ENCODE peak calls at places on chromosomes 1 and 21, in six cellular contexts. Q, H, B, Z, T and U are unnamed samples.

GRCh38 chr1:248850536-248851251 is 8.2 kb downstream of the ZNF692 start:
- DNase-seq in Q (no peak), H (no peak), Z (no peak), T (no peak), B (peak; percentile 21), U (no peak)

GRCh38 chr21:16419188-16419874 is 689.5 kb downstream of the USP25 start:
- DNase-seq in Z (peak; percentile 27), H (no peak), T (peak; percentile 47), Q (peak; percentile 76), B (peak; percentile 6), U (peak; percentile 87)

GRCh38 chr1:196400478-196401453 is 207.5 kb downstream of the KCNT2 start:
- DNase-seq in Z (no peak), H (no peak), T (no peak), B (no peak), Q (peak; percentile 32), U (no peak)

GRCh38 chr1:22919341-22920025 is 53.2 kb downstream of the LACTBL1 start:
- DNase-seq in Z (no peak), B (no peak), Q (no peak), T (no peak), H (no peak), U (no peak)

GRCh38 chr1:82597620-82598019 is 796.9 kb downstream of the ADGRL2 start:
- DNase-seq in B (no peak), Z (no peak), T (no peak), H (no peak), Q (no peak), U (no peak)

GRCh38 chr1:42043811-42044210 is 109.4 kb upstream of the GUCA2B start:
- DNase-seq in B (no peak), H (no peak), Z (no peak), Q (no peak), T (no peak), U (no peak)

GRCh38 chr1:155124503-155125463 is 2.9 kb upstream of the EFNA1 start:
- DNase-seq in H (peak; percentile 67), B (peak; percentile 78), Q (no peak), T (no peak), Z (no peak), U (no peak)

GRCh38 chr1:176494436-176494835 is 31.5 kb downstream of the PAPPA2 start:
- DNase-seq in T (no peak), Z (no peak), Q (no peak), H (no peak), B (no peak), U (no peak)

GRCh38 chr1:35345439-35345981 is 77.0 kb downstream of the ZMYM4 start:
- DNase-seq in B (peak; percentile 64), H (no peak), T (no peak), Q (no peak), Z (no peak), U (no peak)

GRCh38 chr1:154445040-154445472 is 39.9 kb downstream of the IL6R start:
- DNase-seq in H (peak; percentile 42), T (no peak), B (no peak), Z (no peak), Q (no peak), U (no peak)

GRCh38 chr1:3678361-3679097 is 26.2 kb downstream of the TP73 start:
- DNase-seq in B (peak; percentile 81), H (peak; percentile 53), Q (no peak), T (no peak), Z (no peak), U (no peak)

GRCh38 chr1:224503161-224504118 is 68.8 kb upstream of the WDR26 start:
- DNase-seq in H (peak; percentile 94), T (peak; percentile 78), Q (peak; percentile 96), B (peak; percentile 87), Z (peak; percentile 73), U (peak; percentile 94)

GRCh38 chr21:46017148-46017547 is 35.6 kb downstream of the COL6A1 start:
- DNase-seq in B (no peak), Q (no peak), Z (no peak), T (no peak), H (no peak), U (no peak)

GRCh38 chr1:69263982-69264381 is 303.7 kb upstream of the LRRC7 start:
- DNase-seq in B (no peak), T (peak; percentile 2), H (no peak), Q (no peak), Z (no peak), U (no peak)

GRCh38 chr1:37951041-37951782 is 4.4 kb upstream of the INPP5B start:
- DNase-seq in Z (no peak), T (no peak), H (no peak), B (no peak), Q (peak; percentile 40), U (no peak)

GRCh38 chr21:44494956-44495355 is 39.6 kb downstream of the LRRC3 start:
- DNase-seq in H (no peak), B (no peak), Q (no peak), Z (no peak), T (no peak), U (no peak)

GRCh38 chr21:46118871-46119564 is 21.1 kb downstream of the COL6A2 start:
- DNase-seq in Q (peak; percentile 40), Z (no peak), T (no peak), B (no peak), H (peak; percentile 29), U (peak; percentile 10)

GRCh38 chr1:93143136-93143535 is 37.1 kb downstream of the TMED5 start:
- DNase-seq in Z (no peak), T (no peak), B (no peak), H (no peak), Q (no peak), U (no peak)

GRCh38 chr1:152515454-152515823 is 1.2 kb downstream of the CRCT1 start:
- DNase-seq in T (no peak), H (no peak), B (peak; percentile 78), Z (no peak), Q (no peak), U (no peak)

GRCh38 chr1:208249300-208249699 is 5.1 kb upstream of the PLXNA2 start:
- DNase-seq in H (no peak), Q (no peak), T (no peak), Z (no peak), B (no peak), U (no peak)

GRCh38 chr1:33886452-33886851 is 22.6 kb downstream of the HMGB4 start:
- DNase-seq in T (no peak), H (no peak), Z (no peak), B (peak; percentile 14), Q (no peak), U (no peak)

GRCh38 chr1:94676686-94677085 is 135.1 kb upstream of the F3 start:
- DNase-seq in Q (no peak), H (peak; percentile 62), B (no peak), T (no peak), Z (no peak), U (no peak)

GRCh38 chr1:20233866-20234265 is 47.5 kb upstream of the PLA2G2C start:
- DNase-seq in Z (no peak), T (no peak), H (no peak), Q (no peak), B (no peak), U (peak; percentile 52)

GRCh38 chr1:30768830-30769718 is 11.5 kb upstream of the LAPTM5 start:
- DNase-seq in H (peak; percentile 49), Q (no peak), B (no peak), T (no peak), Z (no peak), U (peak; percentile 76)

GRCh38 chr1:215606564-215607168 is 39.6 kb downstream of the KCTD3 start:
- DNase-seq in Q (no peak), T (no peak), Z (no peak), H (no peak), B (peak; percentile 40), U (no peak)

GRCh38 chr21:34883501-34884271 is 165.4 kb downstream of the RUNX1 start:
- DNase-seq in T (no peak), H (no peak), Z (no peak), B (no peak), Q (no peak), U (no peak)

GRCh38 chr1:220874201-220874655 is 5.0 kb upstream of the HLX start:
- DNase-seq in B (peak; percentile 84), Q (no peak), H (no peak), T (no peak), Z (peak; percentile 70), U (peak; percentile 74)

GRCh38 chr1:163531345-163531744 is 209.6 kb downstream of the NUF2 start:
- DNase-seq in Q (no peak), B (no peak), T (no peak), H (no peak), Z (no peak), U (no peak)

DNA sequence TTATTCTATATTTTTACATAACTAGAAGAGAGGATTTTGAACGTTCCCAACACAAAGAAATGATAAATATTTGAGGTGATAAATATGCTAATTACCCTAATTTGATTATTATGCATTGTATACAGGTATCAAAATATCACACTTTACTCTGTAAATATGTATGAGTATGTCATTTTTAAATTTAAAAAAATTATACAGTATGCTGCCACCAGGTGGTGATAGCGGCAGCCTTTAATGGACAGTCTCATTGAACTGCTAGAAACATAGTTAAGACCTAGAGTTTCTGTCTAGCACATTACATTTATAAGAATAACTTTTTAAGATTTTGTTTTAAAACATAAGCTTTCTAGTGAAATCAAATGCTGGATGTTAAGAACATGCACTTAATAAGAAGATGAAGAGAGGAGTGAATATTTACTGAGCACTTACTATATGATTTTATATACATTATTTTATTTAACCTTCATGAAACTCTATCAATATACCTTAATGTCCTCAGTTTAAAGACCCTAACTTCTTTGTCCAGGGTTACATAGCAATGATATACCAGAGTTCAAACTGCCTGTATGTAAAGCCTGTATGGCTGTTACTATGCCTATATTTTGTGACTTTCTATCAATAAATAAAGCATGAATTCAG is 207.1 kb downstream of the NUF2 start:
- DNase-seq in T (no peak), Z (peak; percentile 46), H (no peak), Q (no peak), B (peak; percentile 52), U (peak; percentile 39)
- TF ChIP-seq CTCF in T (peak; percentile 41), Z (peak; percentile 66), H (peak; percentile 36), Q (peak; percentile 49), B (peak; percentile 79), U (peak; percentile 74)

DNA sequence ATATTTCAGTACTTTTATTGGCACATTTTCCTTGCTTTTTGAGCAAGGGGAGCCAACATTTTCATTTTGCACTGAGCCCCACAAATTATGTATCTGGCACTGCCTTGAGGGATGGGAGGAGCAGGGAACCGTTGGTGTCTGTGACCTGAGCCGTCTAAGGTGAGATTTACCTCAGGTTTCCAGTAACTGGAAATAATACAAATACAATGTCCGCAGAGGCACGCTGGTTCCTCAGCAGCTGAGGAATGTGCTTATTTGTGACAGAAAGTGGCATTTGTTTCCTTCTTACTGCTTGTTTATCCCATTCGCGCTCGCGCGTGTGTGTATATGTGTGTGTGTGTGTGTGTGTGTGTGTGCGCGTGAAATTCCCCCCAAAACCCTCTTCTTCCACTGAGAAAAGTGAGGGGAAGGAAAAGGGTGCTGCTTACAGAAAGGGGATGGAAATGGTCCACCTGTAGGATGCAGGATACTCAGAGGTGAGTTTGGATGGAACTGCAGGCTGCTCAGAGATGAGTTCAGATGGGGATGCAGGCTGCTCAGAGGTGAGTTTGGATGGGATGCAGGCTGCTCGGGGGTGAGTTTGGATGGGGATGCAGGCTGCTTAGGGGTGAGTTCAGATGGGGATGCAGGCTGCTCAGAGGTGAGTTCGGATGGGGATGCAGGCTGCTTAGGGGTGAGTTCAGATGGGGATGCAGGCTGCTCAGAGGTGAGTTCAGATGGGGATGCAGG is 30.2 kb upstream of the SLAMF1 start:
- DNase-seq in T (no peak), Z (no peak), Q (no peak), B (no peak), H (no peak), U (no peak)
- H3K4me1 ChIP-seq in T (no peaks in the 10 kb centered on the region), Z (no peaks in the 10 kb centered on the region), Q (no peaks in the 10 kb centered on the region), B (peaks cover 32% of the 10 kb centered on the region), H (no peaks in the 10 kb centered on the region), U (no peaks in the 10 kb centered on the region)

GRCh38 chr1:177495878-177496277 is 325.1 kb downstream of the BRINP2 start:
- DNase-seq in Q (no peak), Z (no peak), H (no peak), B (no peak), T (no peak), U (no peak)
- TF ChIP-seq CTCF in Q (no peak), Z (no peak), H (no peak), B (peak; percentile 12), T (no peak), U (no peak)

GRCh38 chr1:1578371-1578940 is 3.8 kb upstream of the SSU72 start:
- DNase-seq in Z (no peak), Q (no peak), H (no peak), T (no peak), B (no peak), U (no peak)
- H3K4me1 ChIP-seq in Z (peaks cover 2% of the 10 kb centered on the region), Q (peaks cover 9% of the 10 kb centered on the region), H (peaks cover 11% of the 10 kb centered on the region), T (peaks cover 12% of the 10 kb centered on the region), B (no peaks in the 10 kb centered on the region), U (peaks cover 5% of the 10 kb centered on the region)